ENCODE peak calls at places on chromosomes 2 and 18, in eight cellular contexts. One of them, this sample, is unnamed.

GRCh38 chr2:213279961-213280360 is 4.3 kb upstream of the SPAG16 start:
- DNase-seq in OCI-M1: no peak
- DNase-seq in caudate nucleus: no peak
- DNase-seq in Daoy: no peak
- DNase-seq in sciatic nerve: peak
- DNase-seq in fibroblast of the aortic adventitia: peak
- DNase-seq in AG04450: no peak
- DNase-seq in activated T-cell treated with anti-CD3 and anti-CD28 coated beads, Interleukin-2, amount 50 U/mL, for 72 hours: no peak
- DNase-seq in this sample: no peak

GRCh38 chr2:43196773-43197567 is 29.4 kb downstream of the ZFP36L2 start:
- DNase-seq in OCI-M1: no peak
- DNase-seq in caudate nucleus: no peak
- DNase-seq in Daoy: no peak
- DNase-seq in sciatic nerve: no peak
- DNase-seq in fibroblast of the aortic adventitia: no peak
- DNase-seq in AG04450: no peak
- DNase-seq in activated T-cell treated with anti-CD3 and anti-CD28 coated beads, Interleukin-2, amount 50 U/mL, for 72 hours: no peak
- DNase-seq in this sample: no peak

GRCh38 chr2:50783116-50783515 is 248.8 kb downstream of the NRXN1 start:
- DNase-seq in OCI-M1: no peak
- DNase-seq in caudate nucleus: no peak
- DNase-seq in Daoy: no peak
- DNase-seq in sciatic nerve: no peak
- DNase-seq in fibroblast of the aortic adventitia: no peak
- DNase-seq in AG04450: no peak
- DNase-seq in activated T-cell treated with anti-CD3 and anti-CD28 coated beads, Interleukin-2, amount 50 U/mL, for 72 hours: no peak
- DNase-seq in this sample: no peak

GRCh38 chr2:62382122-62382521 is 123.9 kb downstream of the TMEM17 start:
- DNase-seq in OCI-M1: peak
- DNase-seq in caudate nucleus: no peak
- DNase-seq in Daoy: no peak
- DNase-seq in sciatic nerve: no peak
- DNase-seq in fibroblast of the aortic adventitia: no peak
- DNase-seq in AG04450: no peak
- DNase-seq in activated T-cell treated with anti-CD3 and anti-CD28 coated beads, Interleukin-2, amount 50 U/mL, for 72 hours: no peak
- DNase-seq in this sample: no peak

GRCh38 chr2:239110595-239111048 is 262.7 kb downstream of the TWIST2 start:
- DNase-seq in OCI-M1: no peak
- DNase-seq in caudate nucleus: no peak
- DNase-seq in Daoy: no peak
- DNase-seq in sciatic nerve: peak
- DNase-seq in fibroblast of the aortic adventitia: peak
- DNase-seq in AG04450: no peak
- DNase-seq in activated T-cell treated with anti-CD3 and anti-CD28 coated beads, Interleukin-2, amount 50 U/mL, for 72 hours: no peak
- DNase-seq in this sample: no peak

GRCh38 chr2:240403358-240404104 is 31.9 kb upstream of the GPC1 start:
- DNase-seq in OCI-M1: no peak
- DNase-seq in caudate nucleus: no peak
- DNase-seq in Daoy: no peak
- DNase-seq in sciatic nerve: no peak
- DNase-seq in fibroblast of the aortic adventitia: no peak
- DNase-seq in AG04450: no peak
- DNase-seq in activated T-cell treated with anti-CD3 and anti-CD28 coated beads, Interleukin-2, amount 50 U/mL, for 72 hours: no peak
- DNase-seq in this sample: no peak

GRCh38 chr2:73827018-73827417 is 1.7 kb upstream of the STAMBP start:
- DNase-seq in OCI-M1: peak
- DNase-seq in caudate nucleus: no peak
- DNase-seq in Daoy: no peak
- DNase-seq in sciatic nerve: no peak
- DNase-seq in fibroblast of the aortic adventitia: peak
- DNase-seq in AG04450: no peak
- DNase-seq in activated T-cell treated with anti-CD3 and anti-CD28 coated beads, Interleukin-2, amount 50 U/mL, for 72 hours: no peak
- DNase-seq in this sample: peak

GRCh38 chr2:168138911-168139310 is 108.5 kb downstream of the STK39 start:
- DNase-seq in OCI-M1: no peak
- DNase-seq in caudate nucleus: no peak
- DNase-seq in Daoy: no peak
- DNase-seq in sciatic nerve: no peak
- DNase-seq in fibroblast of the aortic adventitia: no peak
- DNase-seq in AG04450: no peak
- DNase-seq in activated T-cell treated with anti-CD3 and anti-CD28 coated beads, Interleukin-2, amount 50 U/mL, for 72 hours: no peak
- DNase-seq in this sample: no peak

GRCh38 chr18:8982416-8983183 is 119.9 kb upstream of the NDUFV2 start:
- DNase-seq in OCI-M1: peak
- DNase-seq in caudate nucleus: no peak
- DNase-seq in Daoy: peak
- DNase-seq in sciatic nerve: no peak
- DNase-seq in fibroblast of the aortic adventitia: peak
- DNase-seq in AG04450: peak
- DNase-seq in activated T-cell treated with anti-CD3 and anti-CD28 coated beads, Interleukin-2, amount 50 U/mL, for 72 hours: no peak
- DNase-seq in this sample: peak

GRCh38 chr2:66872926-66873714 is 438.2 kb downstream of the MEIS1 start:
- DNase-seq in OCI-M1: no peak
- DNase-seq in caudate nucleus: no peak
- DNase-seq in Daoy: no peak
- DNase-seq in sciatic nerve: no peak
- DNase-seq in fibroblast of the aortic adventitia: no peak
- DNase-seq in AG04450: no peak
- DNase-seq in activated T-cell treated with anti-CD3 and anti-CD28 coated beads, Interleukin-2, amount 50 U/mL, for 72 hours: no peak
- DNase-seq in this sample: no peak

GRCh38 chr2:143070688-143071087 is 58.5 kb upstream of the ARHGAP15 start:
- DNase-seq in OCI-M1: no peak
- DNase-seq in caudate nucleus: no peak
- DNase-seq in Daoy: no peak
- DNase-seq in sciatic nerve: no peak
- DNase-seq in fibroblast of the aortic adventitia: no peak
- DNase-seq in AG04450: no peak
- DNase-seq in activated T-cell treated with anti-CD3 and anti-CD28 coated beads, Interleukin-2, amount 50 U/mL, for 72 hours: no peak
- DNase-seq in this sample: no peak

GRCh38 chr2:149766339-149766738 is 178.8 kb upstream of the MMADHC start:
- DNase-seq in OCI-M1: no peak
- DNase-seq in caudate nucleus: no peak
- DNase-seq in Daoy: no peak
- DNase-seq in sciatic nerve: no peak
- DNase-seq in fibroblast of the aortic adventitia: no peak
- DNase-seq in AG04450: no peak
- DNase-seq in activated T-cell treated with anti-CD3 and anti-CD28 coated beads, Interleukin-2, amount 50 U/mL, for 72 hours: no peak
- DNase-seq in this sample: no peak

GRCh38 chr2:182831097-182831496 is 35.3 kb downstream of the FRZB start:
- DNase-seq in OCI-M1: no peak
- DNase-seq in caudate nucleus: no peak
- DNase-seq in Daoy: no peak
- DNase-seq in sciatic nerve: no peak
- DNase-seq in fibroblast of the aortic adventitia: no peak
- DNase-seq in AG04450: no peak
- DNase-seq in activated T-cell treated with anti-CD3 and anti-CD28 coated beads, Interleukin-2, amount 50 U/mL, for 72 hours: no peak
- DNase-seq in this sample: no peak

GRCh38 chr2:23687713-23688112 is 239.2 kb downstream of the ATAD2B start:
- DNase-seq in OCI-M1: no peak
- DNase-seq in caudate nucleus: no peak
- DNase-seq in Daoy: no peak
- DNase-seq in sciatic nerve: no peak
- DNase-seq in fibroblast of the aortic adventitia: no peak
- DNase-seq in AG04450: no peak
- DNase-seq in activated T-cell treated with anti-CD3 and anti-CD28 coated beads, Interleukin-2, amount 50 U/mL, for 72 hours: no peak
- DNase-seq in this sample: no peak

GRCh38 chr2:168470880-168471475 is 14.9 kb downstream of the CERS6 start:
- DNase-seq in OCI-M1: no peak
- DNase-seq in caudate nucleus: no peak
- DNase-seq in Daoy: no peak
- DNase-seq in sciatic nerve: no peak
- DNase-seq in fibroblast of the aortic adventitia: no peak
- DNase-seq in AG04450: no peak
- DNase-seq in activated T-cell treated with anti-CD3 and anti-CD28 coated beads, Interleukin-2, amount 50 U/mL, for 72 hours: no peak
- DNase-seq in this sample: peak

GRCh38 chr2:31539505-31539904 is 41.2 kb downstream of the SRD5A2 start:
- DNase-seq in OCI-M1: no peak
- DNase-seq in caudate nucleus: no peak
- DNase-seq in Daoy: no peak
- DNase-seq in sciatic nerve: no peak
- DNase-seq in fibroblast of the aortic adventitia: no peak
- DNase-seq in AG04450: no peak
- DNase-seq in activated T-cell treated with anti-CD3 and anti-CD28 coated beads, Interleukin-2, amount 50 U/mL, for 72 hours: no peak
- DNase-seq in this sample: no peak

GRCh38 chr2:239112127-239112774 is 264.4 kb downstream of the TWIST2 start:
- DNase-seq in OCI-M1: no peak
- DNase-seq in caudate nucleus: no peak
- DNase-seq in Daoy: no peak
- DNase-seq in sciatic nerve: no peak
- DNase-seq in fibroblast of the aortic adventitia: no peak
- DNase-seq in AG04450: no peak
- DNase-seq in activated T-cell treated with anti-CD3 and anti-CD28 coated beads, Interleukin-2, amount 50 U/mL, for 72 hours: no peak
- DNase-seq in this sample: no peak

GRCh38 chr2:101821828-101822458 is 124.4 kb downstream of the MAP4K4 start:
- DNase-seq in OCI-M1: no peak
- DNase-seq in caudate nucleus: no peak
- DNase-seq in Daoy: no peak
- DNase-seq in sciatic nerve: no peak
- DNase-seq in fibroblast of the aortic adventitia: no peak
- DNase-seq in AG04450: no peak
- DNase-seq in activated T-cell treated with anti-CD3 and anti-CD28 coated beads, Interleukin-2, amount 50 U/mL, for 72 hours: no peak
- DNase-seq in this sample: no peak

GRCh38 chr2:26453421-26454329 is 24.2 kb downstream of the OTOF start:
- DNase-seq in OCI-M1: no peak
- DNase-seq in caudate nucleus: no peak
- DNase-seq in Daoy: no peak
- DNase-seq in sciatic nerve: no peak
- DNase-seq in fibroblast of the aortic adventitia: no peak
- DNase-seq in AG04450: no peak
- DNase-seq in activated T-cell treated with anti-CD3 and anti-CD28 coated beads, Interleukin-2, amount 50 U/mL, for 72 hours: no peak
- DNase-seq in this sample: no peak

GRCh38 chr2:201854841-201855240 is 48.5 kb downstream of the CDK15 start:
- DNase-seq in OCI-M1: no peak
- DNase-seq in caudate nucleus: no peak
- DNase-seq in Daoy: peak
- DNase-seq in sciatic nerve: no peak
- DNase-seq in fibroblast of the aortic adventitia: no peak
- DNase-seq in AG04450: peak
- DNase-seq in activated T-cell treated with anti-CD3 and anti-CD28 coated beads, Interleukin-2, amount 50 U/mL, for 72 hours: no peak
- DNase-seq in this sample: no peak

GRCh38 chr2:501130-501529 is 176.1 kb downstream of the TMEM18 start:
- DNase-seq in OCI-M1: no peak
- DNase-seq in caudate nucleus: no peak
- DNase-seq in Daoy: no peak
- DNase-seq in sciatic nerve: no peak
- DNase-seq in fibroblast of the aortic adventitia: no peak
- DNase-seq in AG04450: no peak
- DNase-seq in activated T-cell treated with anti-CD3 and anti-CD28 coated beads, Interleukin-2, amount 50 U/mL, for 72 hours: no peak
- DNase-seq in this sample: no peak

GRCh38 chr2:113370478-113371091 is 66.9 kb upstream of the ZNG1B start:
- DNase-seq in OCI-M1: no peak
- DNase-seq in caudate nucleus: no peak
- DNase-seq in Daoy: peak
- DNase-seq in sciatic nerve: peak
- DNase-seq in fibroblast of the aortic adventitia: peak
- DNase-seq in AG04450: peak
- DNase-seq in activated T-cell treated with anti-CD3 and anti-CD28 coated beads, Interleukin-2, amount 50 U/mL, for 72 hours: peak
- DNase-seq in this sample: peak

GRCh38 chr2:38959938-38960608 is 70.4 kb downstream of the ARHGEF33 start:
- DNase-seq in OCI-M1: no peak
- DNase-seq in caudate nucleus: no peak
- DNase-seq in Daoy: no peak
- DNase-seq in sciatic nerve: peak
- DNase-seq in fibroblast of the aortic adventitia: peak
- DNase-seq in AG04450: peak
- DNase-seq in activated T-cell treated with anti-CD3 and anti-CD28 coated beads, Interleukin-2, amount 50 U/mL, for 72 hours: peak
- DNase-seq in this sample: no peak

GRCh38 chr2:30692829-30693265 is 114.4 kb downstream of the CAPN13 start:
- DNase-seq in OCI-M1: no peak
- DNase-seq in caudate nucleus: no peak
- DNase-seq in Daoy: no peak
- DNase-seq in sciatic nerve: no peak
- DNase-seq in fibroblast of the aortic adventitia: no peak
- DNase-seq in AG04450: no peak
- DNase-seq in activated T-cell treated with anti-CD3 and anti-CD28 coated beads, Interleukin-2, amount 50 U/mL, for 72 hours: no peak
- DNase-seq in this sample: no peak

GRCh38 chr2:233288663-233289062 is 19.0 kb upstream of the SAG start:
- DNase-seq in OCI-M1: no peak
- DNase-seq in caudate nucleus: no peak
- DNase-seq in Daoy: no peak
- DNase-seq in sciatic nerve: no peak
- DNase-seq in fibroblast of the aortic adventitia: no peak
- DNase-seq in AG04450: no peak
- DNase-seq in activated T-cell treated with anti-CD3 and anti-CD28 coated beads, Interleukin-2, amount 50 U/mL, for 72 hours: no peak
- DNase-seq in this sample: no peak

GRCh38 chr2:180291060-180291459 is 284.0 kb upstream of the CWC22 start:
- DNase-seq in OCI-M1: no peak
- DNase-seq in caudate nucleus: no peak
- DNase-seq in Daoy: peak
- DNase-seq in sciatic nerve: no peak
- DNase-seq in fibroblast of the aortic adventitia: peak
- DNase-seq in AG04450: no peak
- DNase-seq in activated T-cell treated with anti-CD3 and anti-CD28 coated beads, Interleukin-2, amount 50 U/mL, for 72 hours: no peak
- DNase-seq in this sample: no peak

GRCh38 chr2:105373895-105374401 is 24.9 kb downstream of the FHL2 start:
- DNase-seq in OCI-M1: no peak
- DNase-seq in caudate nucleus: no peak
- DNase-seq in Daoy: no peak
- DNase-seq in sciatic nerve: no peak
- DNase-seq in fibroblast of the aortic adventitia: no peak
- DNase-seq in AG04450: no peak
- DNase-seq in activated T-cell treated with anti-CD3 and anti-CD28 coated beads, Interleukin-2, amount 50 U/mL, for 72 hours: peak
- DNase-seq in this sample: no peak

GRCh38 chr2:46652514-46653170 is 173.3 kb downstream of the TMEM247 start:
- DNase-seq in OCI-M1: no peak
- DNase-seq in caudate nucleus: no peak
- DNase-seq in Daoy: no peak
- DNase-seq in sciatic nerve: no peak
- DNase-seq in fibroblast of the aortic adventitia: no peak
- DNase-seq in AG04450: no peak
- DNase-seq in activated T-cell treated with anti-CD3 and anti-CD28 coated beads, Interleukin-2, amount 50 U/mL, for 72 hours: no peak
- DNase-seq in this sample: no peak

GRCh38 chr18:50807199-50807598 is 12.6 kb downstream of the MRO start:
- DNase-seq in OCI-M1: no peak
- DNase-seq in caudate nucleus: no peak
- DNase-seq in Daoy: no peak
- DNase-seq in sciatic nerve: no peak
- DNase-seq in fibroblast of the aortic adventitia: no peak
- DNase-seq in AG04450: no peak
- DNase-seq in activated T-cell treated with anti-CD3 and anti-CD28 coated beads, Interleukin-2, amount 50 U/mL, for 72 hours: no peak
- DNase-seq in this sample: no peak

GRCh38 chr2:148658807-148659722 is 14.5 kb downstream of the EPC2 start:
- DNase-seq in OCI-M1: peak
- DNase-seq in caudate nucleus: no peak
- DNase-seq in Daoy: peak
- DNase-seq in sciatic nerve: no peak
- DNase-seq in fibroblast of the aortic adventitia: no peak
- DNase-seq in AG04450: peak
- DNase-seq in activated T-cell treated with anti-CD3 and anti-CD28 coated beads, Interleukin-2, amount 50 U/mL, for 72 hours: no peak
- DNase-seq in this sample: peak

GRCh38 chr2:162885281-162886070 is 46.9 kb upstream of the KCNH7 start:
- DNase-seq in OCI-M1: peak
- DNase-seq in caudate nucleus: no peak
- DNase-seq in Daoy: no peak
- DNase-seq in sciatic nerve: no peak
- DNase-seq in fibroblast of the aortic adventitia: no peak
- DNase-seq in AG04450: no peak
- DNase-seq in activated T-cell treated with anti-CD3 and anti-CD28 coated beads, Interleukin-2, amount 50 U/mL, for 72 hours: no peak
- DNase-seq in this sample: no peak

This sample was measured in HT-29.